ENCODE peak calls at places on chromosomes 3 and 15, in five cellular contexts. A is GM12878, H is fibroblast of lung, D is HepG2, E is neural progenitor cell. G is an unnamed sample.

GRCh38 chr3:138051946-138052802 is 42.2 kb downstream of the CLDN18 start:
- DNase-seq in A (no peak), E (peak), D (peak), H (peak), G (peak)

GRCh38 chr3:159077860-159078259 is 276.0 kb downstream of the MFSD1 start:
- DNase-seq in A (no peak), E (no peak), H (peak), D (no peak), G (no peak)

GRCh38 chr15:33311312-33311971 is 675 bp downstream of the RYR3 start:
- DNase-seq in E (peak), A (no peak), H (no peak), D (no peak), G (no peak)

GRCh38 chr3:197139586-197139985 is 110.0 kb upstream of the MELTF start:
- DNase-seq in H (no peak), D (no peak), E (no peak), A (no peak), G (no peak)

GRCh38 chr3:58526124-58526957 is 10.6 kb downstream of the ACOX2 start:
- DNase-seq in E (no peak), H (peak), A (no peak), D (peak), G (peak)

GRCh38 chr3:179624471-179624870 is 19.9 kb downstream of the NDUFB5 start:
- DNase-seq in D (no peak), A (no peak), H (peak), E (no peak), G (no peak)

GRCh38 chr3:174242311-174243041 is 616.7 kb upstream of the NAALADL2 start:
- DNase-seq in H (peak), A (no peak), E (no peak), D (no peak), G (no peak)

GRCh38 chr15:80309769-80310384 is 57.9 kb upstream of the CTXND1 start:
- DNase-seq in H (peak), E (peak), A (no peak), D (peak), G (no peak)

GRCh38 chr15:39133201-39133600 is 447.7 kb upstream of the THBS1 start:
- DNase-seq in H (peak), D (no peak), A (no peak), E (no peak), G (peak)

GRCh38 chr15:89455535-89455934 is 40.8 kb downstream of the RHCG start:
- DNase-seq in A (no peak), D (no peak), E (no peak), H (no peak), G (no peak)

GRCh38 chr3:65348596-65348995 is 660.8 kb upstream of the ADAMTS9 start:
- DNase-seq in D (no peak), H (peak), A (no peak), E (no peak), G (no peak)

GRCh38 chr3:132394334-132394733 is 23.0 kb upstream of the DNAJC13 start:
- DNase-seq in E (no peak), D (no peak), H (peak), A (no peak), G (no peak)

GRCh38 chr3:166661621-166662020 is 718.5 kb downstream of the ZBBX start:
- DNase-seq in E (no peak), D (no peak), A (no peak), H (no peak), G (no peak)

GRCh38 chr3:13655074-13655913 is 106.4 kb downstream of the FBLN2 start:
- DNase-seq in D (no peak), A (no peak), E (peak), H (peak), G (no peak)

GRCh38 chr3:83946554-83946953 is 1012.2 kb upstream of the CADM2 start:
- DNase-seq in H (peak), E (peak), A (no peak), D (no peak), G (no peak)

GRCh38 chr3:108322352-108322751 is 26.0 kb downstream of the HHLA2 start:
- DNase-seq in E (no peak), D (no peak), A (no peak), H (no peak), G (no peak)
- TF ChIP-seq CTCF in E (no peak), D (peak), A (peak), H (peak), G (no peak)

GRCh38 chr3:113546414-113546893 is 14.1 kb downstream of the SIDT1 start:
- DNase-seq in D (no peak), A (peak), H (no peak), E (no peak), G (no peak)
- H2AFZ ChIP-seq in D (no peak), A (no peak), H (no peak), E (no peak), G (no peak)

GRCh38 chr15:78343431-78343830 is 3.3 kb downstream of the CRABP1 start:
- DNase-seq in H (no peak), A (no peak), D (no peak), E (peak), G (no peak)

GRCh38 chr15:78339559-78339958 is 594 bp upstream of the CRABP1 start:
- DNase-seq in H (no peak), A (no peak), E (no peak), D (no peak), G (no peak)

GRCh38 chr15:78340243-78341056 is at the start of gene CRABP1:
- DNase-seq in H (no peak), D (no peak), E (peak), A (no peak), G (no peak)

GRCh38 chr15:78338756-78339155 is 1.4 kb upstream of the CRABP1 start:
- DNase-seq in D (no peak), A (no peak), E (no peak), H (no peak), G (no peak)

GRCh38 chr15:78341057-78341763 is 1.1 kb downstream of the CRABP1 start:
- DNase-seq in A (no peak), H (no peak), D (no peak), E (peak), G (no peak)
- TF ChIP-seq EZH2 in A (no peak), H (peak), D (peak), E (no peak), G (peak)

DNA sequence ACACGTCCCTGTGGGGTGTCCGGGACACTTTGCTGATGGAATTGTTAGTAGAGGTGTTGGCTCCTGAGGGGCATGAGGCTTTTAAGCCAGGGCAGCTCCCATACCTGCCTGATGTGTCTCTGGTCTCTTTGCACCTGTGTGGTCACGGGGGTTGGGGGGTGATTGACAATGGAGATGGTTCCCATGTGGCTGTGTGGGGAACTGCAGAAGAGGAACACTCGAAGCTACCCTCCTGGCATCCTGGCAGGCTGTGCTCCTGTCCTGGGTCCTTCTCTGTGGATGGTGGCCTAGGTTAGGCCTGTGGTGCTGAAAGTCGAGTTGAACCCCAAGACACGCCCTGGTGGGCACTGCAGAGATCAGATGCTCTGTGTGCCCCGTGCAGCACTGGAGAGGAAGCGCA is 73.4 kb downstream of the HMCES start:
- DNase-seq in D (no peak), A (no peak), E (no peak), H (no peak), G (no peak)
- TF ChIP-seq CTCF in D (peak), A (no peak), E (peak), H (no peak), G (peak)

DNA sequence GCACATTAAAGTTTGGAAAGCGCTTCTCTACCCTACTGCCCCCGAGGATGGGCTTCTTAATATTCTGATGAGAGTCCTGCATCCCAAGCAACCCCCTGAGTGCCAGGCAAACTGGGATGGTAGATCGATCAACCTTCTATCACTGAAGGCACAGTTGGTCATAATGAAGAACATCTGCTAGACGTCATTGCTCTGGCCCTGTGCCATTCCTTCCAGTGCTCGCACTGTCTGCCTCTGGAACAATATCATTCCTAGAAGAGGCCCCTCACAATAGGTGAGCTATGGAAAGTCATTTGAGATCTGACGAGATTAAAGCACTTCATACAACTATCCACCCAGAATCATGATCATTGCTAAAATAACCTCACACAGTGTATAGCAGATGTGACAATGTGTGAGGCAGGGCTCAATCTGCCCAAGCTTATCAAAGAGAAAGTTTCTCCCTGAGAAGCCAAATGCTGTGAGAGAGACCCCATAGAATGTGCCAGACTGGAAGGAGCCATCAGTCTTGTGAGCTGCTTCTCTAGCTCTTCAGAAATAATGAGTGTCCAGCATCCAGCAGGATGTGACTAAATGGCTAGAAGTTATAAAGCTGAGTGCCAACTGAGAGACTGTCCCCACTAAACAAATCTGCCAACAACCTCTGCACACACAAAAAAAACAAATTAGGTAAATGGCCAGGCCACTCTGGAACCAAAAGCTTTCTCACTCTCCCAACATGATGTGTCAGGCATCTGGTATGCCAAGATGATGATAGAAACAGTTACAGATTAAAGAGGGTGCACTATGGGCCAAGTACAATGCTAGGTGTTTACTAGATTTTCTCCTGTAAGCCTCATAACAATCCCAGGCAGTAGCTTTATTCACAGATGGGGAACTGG is 165.5 kb downstream of the NECTIN3 start:
- DNase-seq in D (no peak), E (no peak), H (peak), A (no peak), G (no peak)
- H2AFZ ChIP-seq in D (no peak), E (no peak), H (no peak), A (no peak), G (no peak)